ENCODE peak calls at places on chromosomes 1 and 21, in eight cellular contexts. X, G, J, A, Q, O, C and K are unnamed samples.

GRCh38 chr1:233208687-233209086 is 86.8 kb downstream of the PCNX2 start:
- DNase-seq in X (no peak), G (no peak), J (no peak), A (no peak), Q (no peak), O (no peak), C (no peak), K (no peak)

GRCh38 chr1:212669102-212669501 is 30.5 kb downstream of the BATF3 start:
- DNase-seq in X (no peak), G (peak), J (no peak), A (no peak), Q (peak), O (no peak), C (no peak), K (no peak)

GRCh38 chr1:59703918-59704378 is 110.8 kb upstream of the HOOK1 start:
- DNase-seq in X (no peak), G (no peak), J (no peak), A (peak), Q (no peak), O (no peak), C (no peak), K (no peak)

GRCh38 chr1:168019407-168019806 is 82.5 kb upstream of the MPC2 start:
- DNase-seq in X (no peak), G (no peak), J (no peak), A (no peak), Q (no peak), O (no peak), C (no peak), K (no peak)

GRCh38 chr1:227562037-227562436 is 1.3 kb upstream of the ZNF678 start:
- DNase-seq in X (no peak), G (no peak), J (no peak), A (no peak), Q (no peak), O (no peak), C (no peak), K (no peak)

GRCh38 chr1:11037740-11038182 is 9.3 kb downstream of the MASP2 start:
- DNase-seq in X (peak), G (peak), J (peak), A (peak), Q (peak), O (peak), C (peak), K (peak)

GRCh38 chr1:29513357-29513756 is 277.0 kb downstream of the PTPRU start:
- DNase-seq in X (no peak), G (peak), J (no peak), A (peak), Q (peak), O (peak), C (peak), K (no peak)

GRCh38 chr1:120178799-120179419 is 2.6 kb upstream of the SEC22B start:
- DNase-seq in X (no peak), G (no peak), J (no peak), A (no peak), Q (peak), O (no peak), C (no peak), K (no peak)

GRCh38 chr1:201028473-201028889 is 5.0 kb upstream of the KIF21B start:
- DNase-seq in X (no peak), G (peak), J (no peak), A (no peak), Q (no peak), O (peak), C (no peak), K (no peak)

GRCh38 chr21:31557421-31557955 is 102.0 kb upstream of the SOD1 start:
- DNase-seq in X (no peak), G (no peak), J (no peak), A (no peak), Q (no peak), O (no peak), C (no peak), K (no peak)

GRCh38 chr1:194813109-194813508 is 1626.7 kb upstream of the B3GALT2 start:
- DNase-seq in X (no peak), G (no peak), J (no peak), A (no peak), Q (no peak), O (no peak), C (no peak), K (no peak)

GRCh38 chr1:65170511-65171142 is 22.6 kb downstream of the AK4 start:
- DNase-seq in X (no peak), G (no peak), J (no peak), A (no peak), Q (no peak), O (no peak), C (no peak), K (no peak)

GRCh38 chr21:45420061-45420521 is 15.1 kb downstream of the COL18A1 start:
- DNase-seq in X (peak), G (no peak), J (peak), A (no peak), Q (peak), O (no peak), C (no peak), K (no peak)

GRCh38 chr1:226133504-226134123 is 52.9 kb downstream of the ACBD3 start:
- DNase-seq in X (no peak), G (no peak), J (no peak), A (no peak), Q (no peak), O (no peak), C (no peak), K (no peak)

GRCh38 chr21:44305691-44306090 is 5.8 kb downstream of the PFKL start:
- DNase-seq in X (no peak), G (no peak), J (no peak), A (no peak), Q (no peak), O (no peak), C (no peak), K (no peak)

GRCh38 chr1:149917590-149918144 is at the start of gene SV2A:
- DNase-seq in X (peak), G (peak), J (no peak), A (no peak), Q (peak), O (no peak), C (no peak), K (peak)

GRCh38 chr1:205630241-205630640 is 1.6 kb downstream of the ELK4 start:
- DNase-seq in X (no peak), G (no peak), J (no peak), A (no peak), Q (peak), O (no peak), C (peak), K (no peak)

GRCh38 chr21:42545317-42545716 is 31.7 kb downstream of the SLC37A1 start:
- DNase-seq in X (no peak), G (no peak), J (no peak), A (no peak), Q (no peak), O (no peak), C (no peak), K (no peak)

GRCh38 chr1:8398086-8398485 is 80.2 kb downstream of the SLC45A1 start:
- DNase-seq in X (no peak), G (no peak), J (no peak), A (no peak), Q (no peak), O (no peak), C (no peak), K (no peak)

GRCh38 chr1:8406011-8406410 is 88.1 kb downstream of the SLC45A1 start:
- DNase-seq in X (no peak), G (no peak), J (no peak), A (no peak), Q (no peak), O (no peak), C (no peak), K (no peak)

GRCh38 chr1:8398677-8399076 is 80.8 kb downstream of the SLC45A1 start:
- DNase-seq in X (no peak), G (no peak), J (no peak), A (no peak), Q (no peak), O (no peak), C (no peak), K (no peak)

GRCh38 chr1:8404450-8405370 is 86.8 kb downstream of the SLC45A1 start:
- DNase-seq in X (no peak), G (no peak), J (no peak), A (no peak), Q (no peak), O (no peak), C (no peak), K (no peak)

GRCh38 chr1:8402109-8402704 is 84.3 kb downstream of the SLC45A1 start:
- DNase-seq in X (no peak), G (no peak), J (no peak), A (no peak), Q (no peak), O (no peak), C (no peak), K (no peak)
- H3K27ac ChIP-seq in X (peak), G (no peak), J (no peak), A (no peak), Q (no peak), O (peak), C (no peak), K (no peak)

GRCh38 chr1:40058097-40058452 is 17.5 kb downstream of the CAP1 start:
- DNase-seq in X (no peak), G (no peak), J (no peak), A (no peak), Q (no peak), O (no peak), C (no peak), K (no peak)

GRCh38 chr1:40057310-40058030 is 16.9 kb downstream of the CAP1 start:
- DNase-seq in X (no peak), G (peak), J (no peak), A (no peak), Q (no peak), O (no peak), C (no peak), K (no peak)

GRCh38 chr1:40059292-40059959 is 18.9 kb downstream of the CAP1 start:
- DNase-seq in X (no peak), G (peak), J (no peak), A (no peak), Q (peak), O (no peak), C (no peak), K (no peak)

GRCh38 chr1:40059960-40060337 is 19.4 kb downstream of the CAP1 start:
- DNase-seq in X (no peak), G (no peak), J (no peak), A (no peak), Q (no peak), O (no peak), C (no peak), K (no peak)

GRCh38 chr1:40058453-40059291 is 18.1 kb downstream of the CAP1 start:
- DNase-seq in X (no peak), G (peak), J (no peak), A (no peak), Q (peak), O (no peak), C (no peak), K (no peak)
- H3K4me3 ChIP-seq in X (no peak), G (no peak), J (peak), A (no peak), Q (no peak), O (no peak), C (no peak), K (no peak)

GRCh38 chr1:204451352-204452124 is 39.9 kb upstream of the PPP1R15B start:
- DNase-seq in X (no peak), G (no peak), J (no peak), A (no peak), Q (no peak), O (no peak), C (no peak), K (no peak)

GRCh38 chr1:204455063-204455830 is 39.4 kb downstream of the PIK3C2B start:
- DNase-seq in X (no peak), G (no peak), J (no peak), A (no peak), Q (no peak), O (no peak), C (no peak), K (no peak)

GRCh38 chr1:204454476-204454875 is 40.1 kb downstream of the PIK3C2B start:
- DNase-seq in X (no peak), G (no peak), J (no peak), A (no peak), Q (no peak), O (no peak), C (no peak), K (no peak)

GRCh38 chr1:204455831-204456145 is 38.8 kb downstream of the PIK3C2B start:
- DNase-seq in X (no peak), G (no peak), J (no peak), A (no peak), Q (no peak), O (no peak), C (no peak), K (no peak)

GRCh38 chr1:204453141-204453772 is 41.3 kb downstream of the PIK3C2B start:
- DNase-seq in X (no peak), G (no peak), J (no peak), A (no peak), Q (no peak), O (no peak), C (no peak), K (no peak)
- H3K27ac ChIP-seq in X (peak), G (no peak), J (peak), A (no peak), Q (no peak), O (peak), C (no peak), K (peak)

GRCh38 chr1:45322486-45323040 is 4.1 kb upstream of the HPDL start:
- DNase-seq in X (no peak), G (no peak), J (no peak), A (no peak), Q (peak), O (no peak), C (no peak), K (no peak)

GRCh38 chr1:45317163-45317562 is 9.5 kb upstream of the HPDL start:
- DNase-seq in X (no peak), G (no peak), J (no peak), A (no peak), Q (no peak), O (no peak), C (no peak), K (no peak)

GRCh38 chr1:45319761-45320160 is 6.9 kb upstream of the HPDL start:
- DNase-seq in X (no peak), G (no peak), J (no peak), A (no peak), Q (no peak), O (no peak), C (no peak), K (no peak)

GRCh38 chr1:45325816-45326506 is 734 bp upstream of the HPDL start:
- DNase-seq in X (no peak), G (no peak), J (no peak), A (no peak), Q (peak), O (no peak), C (no peak), K (peak)

GRCh38 chr1:45321444-45321843 is 5.3 kb upstream of the HPDL start:
- DNase-seq in X (no peak), G (no peak), J (no peak), A (no peak), Q (no peak), O (no peak), C (no peak), K (no peak)
- H3K4me3 ChIP-seq in X (no peak), G (no peak), J (no peak), A (no peak), Q (no peak), O (no peak), C (no peak), K (no peak)